ENCODE peak calls at places on chromosomes 16 and 17, in seven cellular contexts. K is epithelial cell of esophagus, Z is cardiac fibroblast, A is sigmoid colon, H is lower lobe of right lung, R is neural progenitor cell, X is A673. D is an unnamed sample.

GRCh38 chr17:62596662-62597061 is 30.8 kb upstream of the MRC2 start:
- DNase-seq in H (no peak), A (no peak), Z (no peak), K (no peak), X (no peak), R (no peak), D (no peak)

GRCh38 chr17:81101614-81102306 is 63.5 kb upstream of the PVALEF start:
- DNase-seq in A (peak; percentile 87), K (peak; percentile 75), Z (peak; percentile 81), X (peak; percentile 83), R (peak; percentile 94), H (peak; percentile 89), D (peak; percentile 88)

GRCh38 chr16:3868556-3868955 is 12.0 kb downstream of the CREBBP start:
- DNase-seq in K (no peak), R (no peak), H (no peak), X (no peak), A (no peak), Z (no peak), D (no peak)

GRCh38 chr17:68351395-68351794 is 60.1 kb downstream of the ARSG start:
- DNase-seq in X (peak; percentile 58), H (no peak), Z (peak; percentile 59), K (no peak), R (no peak), A (no peak), D (peak; percentile 48)

GRCh38 chr17:57523926-57524634 is 221.0 kb downstream of the CCDC182 start:
- DNase-seq in K (peak; percentile 96), X (no peak), R (no peak), Z (peak; percentile 30), A (no peak), H (peak; percentile 74), D (peak; percentile 59)

GRCh38 chr16:70432800-70433455 is 6.0 kb downstream of the ST3GAL2 start:
- DNase-seq in K (no peak), A (no peak), Z (peak; percentile 59), H (peak; percentile 60), R (no peak), X (no peak), D (peak; percentile 32)

GRCh38 chr17:29138184-29138955 is 41.8 kb downstream of the MYO18A start:
- DNase-seq in X (no peak), H (no peak), K (peak; percentile 54), Z (no peak), A (no peak), R (no peak), D (no peak)

GRCh38 chr16:88686439-88687253 is at the start of gene SNAI3:
- DNase-seq in A (no peak), Z (peak; percentile 51), R (peak; percentile 95), H (peak; percentile 92), X (peak; percentile 64), K (peak; percentile 85), D (peak; percentile 77)

GRCh38 chr17:74240637-74241036 is 27.3 kb downstream of the TTYH2 start:
- DNase-seq in K (no peak), Z (peak; percentile 96), X (no peak), R (no peak), A (no peak), H (no peak), D (no peak)

GRCh38 chr17:72984925-72985322 is 107.6 kb downstream of the SLC39A11 start:
- DNase-seq in H (peak; percentile 65), Z (no peak), K (peak; percentile 22), X (no peak), A (no peak), R (no peak), D (no peak)

GRCh38 chr16:19745286-19746018 is 27.4 kb downstream of the IQCK start:
- DNase-seq in A (no peak), X (no peak), R (no peak), H (no peak), K (no peak), Z (no peak), D (peak; percentile 39)

GRCh38 chr16:23410176-23410575 is 42.8 kb downstream of the COG7 start:
- DNase-seq in Z (no peak), H (no peak), R (no peak), K (no peak), X (no peak), A (no peak), D (no peak)

GRCh38 chr17:15264542-15264941 is 584 bp downstream of the PMP22 start:
- DNase-seq in K (no peak), X (no peak), Z (no peak), H (peak; percentile 72), R (no peak), A (no peak), D (no peak)

GRCh38 chr17:38320482-38320881 is 23.3 kb downstream of the GPR179 start:
- DNase-seq in R (no peak), Z (no peak), X (no peak), H (peak; percentile 77), K (peak; percentile 90), A (no peak), D (no peak)

GRCh38 chr17:36980281-36980761 is 31.6 kb downstream of the AATF start:
- DNase-seq in R (peak; percentile 19), A (no peak), Z (peak; percentile 51), K (peak; percentile 26), X (no peak), H (no peak), D (no peak)

GRCh38 chr16:89079434-89079833 is 14.2 kb upstream of the ACSF3 start:
- DNase-seq in X (no peak), H (no peak), A (no peak), R (no peak), K (no peak), Z (no peak), D (no peak)

GRCh38 chr16:1184156-1184868 is 31.4 kb downstream of the CACNA1H start:
- DNase-seq in X (no peak), H (no peak), K (no peak), Z (no peak), A (peak; percentile 86), R (no peak), D (no peak)

DNA sequence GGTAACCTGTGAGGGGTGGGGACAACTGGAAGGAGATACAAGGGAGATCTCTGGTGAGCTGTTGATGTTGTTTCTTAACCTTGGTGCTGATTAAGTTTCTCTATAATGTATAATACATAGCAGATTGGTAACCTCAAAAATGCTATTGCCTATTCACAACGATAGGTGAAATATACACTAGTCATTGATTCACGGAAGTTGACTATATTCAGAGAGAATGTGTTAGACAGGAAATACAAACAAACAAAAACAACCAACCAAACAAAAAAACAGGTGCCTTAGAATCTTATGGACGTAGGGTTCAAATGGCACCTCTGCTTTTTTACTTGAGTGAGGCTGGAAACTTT is 21.5 kb downstream of the HSD17B2 start:
- DNase-seq in X (no peak), Z (no peak), R (no peak), K (peak; percentile 52), A (no peak), H (no peak), D (no peak)
- H3K4me3 ChIP-seq in X (no peak overlapping the region), Z (no peak overlapping the region), R (no peak overlapping the region), K (no peak overlapping the region), A (no peak overlapping the region), H (peak overlapping the region; percentile 5), D (no peak overlapping the region)

GRCh38 chr17:45740553-45741330 is 43.4 kb upstream of the CRHR1 start:
- DNase-seq in Z (peak; percentile 6), A (peak; percentile 25), K (peak; percentile 22), R (peak; percentile 93), X (peak; percentile 46), H (no peak), D (peak; percentile 31)
- TF ChIP-seq CTCF in Z (no peak), A (no peak), K (no peak), R (no peak), X (no peak), H (no peak), D (no peak)

GRCh38 chr17:2122641-2123302 is 67.9 kb downstream of the HIC1 start:
- DNase-seq in Z (peak; percentile 91), X (peak; percentile 66), A (peak; percentile 83), R (peak; percentile 50), H (peak; percentile 86), K (peak; percentile 81), D (peak; percentile 35)
- H3K4me3 ChIP-seq in Z (peak overlapping the region; percentile 7), X (no peak overlapping the region), A (no peak overlapping the region), R (no peak overlapping the region), H (peak overlapping the region; percentile 1), K (no peak overlapping the region), D (no peak overlapping the region)

GRCh38 chr17:28076138-28076537 is 33.7 kb downstream of the NLK start:
- DNase-seq in X (no peak), A (no peak), Z (no peak), K (no peak), H (no peak), R (no peak), D (no peak)

GRCh38 chr17:28071179-28071578 is 28.7 kb downstream of the NLK start:
- DNase-seq in Z (no peak), K (no peak), R (no peak), A (no peak), X (no peak), H (no peak), D (no peak)

GRCh38 chr17:28071891-28072606 is 29.6 kb downstream of the NLK start:
- DNase-seq in H (no peak), R (no peak), K (no peak), A (no peak), X (no peak), Z (no peak), D (no peak)

GRCh38 chr17:28074010-28074409 is 31.5 kb downstream of the NLK start:
- DNase-seq in K (no peak), X (no peak), H (no peak), A (no peak), R (no peak), Z (no peak), D (no peak)

GRCh38 chr17:28072935-28073533 is 30.6 kb downstream of the NLK start:
- DNase-seq in A (no peak), K (no peak), H (no peak), X (no peak), Z (no peak), R (peak; percentile 8), D (no peak)
- TF ChIP-seq CTCF in A (no peak), K (no peak), H (no peak), X (no peak), Z (no peak), R (no peak), D (no peak)

GRCh38 chr16:68257906-68258800 is 6.2 kb upstream of the SLC7A6 start:
- DNase-seq in H (peak; percentile 70), R (no peak), K (peak; percentile 59), A (peak; percentile 93), Z (peak; percentile 59), X (no peak), D (peak; percentile 87)
- H3K4me3 ChIP-seq in H (no peak overlapping the region), R (no peak overlapping the region), K (no peak overlapping the region), A (no peak overlapping the region), Z (no peak overlapping the region), X (no peak overlapping the region), D (no peak overlapping the region)

GRCh38 chr16:54121084-54121483 is 165.5 kb downstream of the IRX3 start:
- DNase-seq in H (no peak), K (peak; percentile 14), Z (no peak), A (no peak), R (no peak), X (no peak), D (no peak)
- TF ChIP-seq CTCF in H (no peak), K (no peak), Z (no peak), A (no peak), R (no peak), X (no peak), D (no peak)

GRCh38 chr17:45228121-45228941 is 6.6 kb downstream of the FMNL1 start:
- DNase-seq in Z (no peak), R (no peak), K (no peak), X (no peak), H (no peak), A (no peak), D (no peak)
- H3K4me3 ChIP-seq in Z (no peak overlapping the region), R (no peak overlapping the region), K (no peak overlapping the region), X (no peak overlapping the region), H (peak overlapping the region; percentile 28), A (no peak overlapping the region), D (no peak overlapping the region)

GRCh38 chr16:47774661-47775060 is 313.5 kb downstream of the PHKB start:
- DNase-seq in X (peak; percentile 4), K (peak; percentile 80), Z (peak; percentile 26), A (no peak), H (no peak), R (peak; percentile 27), D (peak; percentile 40)
- TF ChIP-seq CTCF in X (no peak), K (peak; percentile 54), Z (peak; percentile 33), A (no peak), H (peak; percentile 13), R (peak; percentile 14), D (no peak)